ENCODE peak calls at places on chromosomes 2 and 18, in four cellular contexts. D is GM12892, L is A549, I is MCF 10A. Z is an unnamed sample.

GRCh38 chr2:11787991-11788390 is 41.6 kb downstream of the LPIN1 start:
- DNase-seq in D (no peak), L (no peak), I (no peak), Z (no peak)

GRCh38 chr2:47288864-47289263 is 114.1 kb upstream of the MSH2 start:
- DNase-seq in D (no peak), L (peak; percentile 63), I (peak; percentile 85), Z (no peak)

GRCh38 chr2:9797681-9798556 is 45.4 kb upstream of the TAF1B start:
- DNase-seq in D (no peak), L (no peak), I (peak; percentile 67), Z (no peak)

GRCh38 chr2:228224410-228224809 is 42.9 kb upstream of the SPHKAP start:
- DNase-seq in D (no peak), L (peak; percentile 7), I (peak; percentile 53), Z (no peak)

GRCh38 chr2:182713611-182714010 is 2.4 kb upstream of the DNAJC10 start:
- DNase-seq in D (no peak), L (no peak), I (no peak), Z (no peak)

GRCh38 chr2:28117104-28117596 is 226.6 kb downstream of the BABAM2 start:
- DNase-seq in D (no peak), L (peak; percentile 26), I (no peak), Z (no peak)

GRCh38 chr2:163919717-163920116 is 183.9 kb upstream of the FIGN start:
- DNase-seq in D (no peak), L (no peak), I (peak; percentile 21), Z (no peak)

GRCh38 chr2:240931319-240931949 is 25.3 kb downstream of the CROCC2 start:
- DNase-seq in D (no peak), L (no peak), I (no peak), Z (no peak)

GRCh38 chr2:9629222-9630000 is 1.4 kb downstream of the YWHAQ start:
- DNase-seq in D (no peak), L (peak; percentile 29), I (peak; percentile 55), Z (no peak)

GRCh38 chr18:78671551-78671950 is 308.1 kb upstream of the SALL3 start:
- DNase-seq in D (no peak), L (no peak), I (no peak), Z (no peak)

GRCh38 chr2:54958717-54959371 is 91.4 kb downstream of the RTN4 start:
- DNase-seq in D (no peak), L (no peak), I (no peak), Z (no peak)

GRCh38 chr2:120958623-120959366 is 223.1 kb downstream of the GLI2 start:
- DNase-seq in D (no peak), L (no peak), I (no peak), Z (no peak)

GRCh38 chr2:41495050-41495449 is 552.8 kb upstream of the PKDCC start:
- DNase-seq in D (no peak), L (peak; percentile 9), I (peak; percentile 5), Z (no peak)

GRCh38 chr18:71326826-71327225 is 1038.0 kb downstream of the SOCS6 start:
- DNase-seq in D (no peak), L (no peak), I (no peak), Z (no peak)

GRCh38 chr2:72116081-72116533 is 31.6 kb downstream of the CYP26B1 start:
- DNase-seq in D (no peak), L (peak; percentile 49), I (no peak), Z (no peak)

GRCh38 chr2:229273384-229274338 is 2.6 kb upstream of the PID1 start:
- DNase-seq in D (no peak), L (peak; percentile 85), I (peak; percentile 94), Z (peak; percentile 10)

GRCh38 chr2:148880636-148881035 is 5.6 kb downstream of the KIF5C start:
- DNase-seq in D (no peak), L (no peak), I (no peak), Z (no peak)

GRCh38 chr2:136021406-136021805 is 36.0 kb upstream of the DARS1 start:
- DNase-seq in D (no peak), L (no peak), I (no peak), Z (no peak)

GRCh38 chr18:39863916-39864315 is 2091.1 kb upstream of the PIK3C3 start:
- DNase-seq in D (no peak), L (no peak), I (no peak), Z (no peak)

GRCh38 chr2:192307530-192307929 is 112.8 kb upstream of the TMEFF2 start:
- DNase-seq in D (no peak), L (no peak), I (no peak), Z (no peak)

Z was measured in glomerular endothelial cell.